ENCODE peak calls at places on chromosome 11, in seven cellular contexts. Q, V, S, D, X, W and F are unnamed samples.

GRCh38 chr11:119696378-119697157 is 32.4 kb downstream of the NECTIN1 start:
- DNase-seq in S (no peak), Q (no peak), D (no peak), W (no peak), V (no peak), X (no peak), F (no peak)

GRCh38 chr11:12222099-12222751 is 111.8 kb downstream of the MICAL2 start:
- DNase-seq in D (no peak), W (no peak), X (peak; percentile 70), Q (no peak), S (no peak), V (no peak), F (no peak)

GRCh38 chr11:27347949-27348879 is 14.8 kb downstream of the CCDC34 start:
- DNase-seq in W (peak; percentile 72), X (no peak), Q (no peak), S (no peak), V (no peak), D (no peak), F (no peak)

GRCh38 chr11:32420937-32421532 is 14.3 kb downstream of the WT1 start:
- DNase-seq in D (no peak), Q (no peak), X (no peak), V (peak; percentile 95), W (no peak), S (peak; percentile 64), F (no peak)

GRCh38 chr11:394034-394857 is at the start of gene PKP3:
- DNase-seq in D (no peak), W (no peak), Q (no peak), X (no peak), S (peak; percentile 69), V (no peak), F (no peak)

GRCh38 chr11:65014146-65014960 is at the start of gene ARL2:
- DNase-seq in X (no peak), V (no peak), W (no peak), S (no peak), D (no peak), Q (peak; percentile 91), F (no peak)

GRCh38 chr11:115298613-115299012 is 205.6 kb downstream of the CADM1 start:
- DNase-seq in W (no peak), V (no peak), D (no peak), S (no peak), X (no peak), Q (no peak), F (no peak)

GRCh38 chr11:43988040-43988793 is 45.8 kb downstream of the C11orf96 start:
- DNase-seq in S (no peak), X (no peak), Q (no peak), D (no peak), W (no peak), V (no peak), F (no peak)

GRCh38 chr11:93542753-93543246 is 391 bp downstream of the SMCO4 start:
- DNase-seq in W (peak; percentile 43), V (no peak), X (peak; percentile 34), S (peak; percentile 29), D (no peak), Q (no peak), F (no peak)

GRCh38 chr11:68454767-68455166 is 5.8 kb upstream of the PPP6R3 start:
- DNase-seq in D (no peak), W (no peak), X (no peak), S (no peak), V (no peak), Q (no peak), F (no peak)

GRCh38 chr11:58771458-58771855 is 39.7 kb upstream of the GLYAT start:
- DNase-seq in W (no peak), Q (no peak), X (no peak), S (no peak), V (no peak), D (no peak), F (no peak)

GRCh38 chr11:33723238-33723881 is 12.9 kb downstream of the CD59 start:
- DNase-seq in X (no peak), S (no peak), D (peak; percentile 80), V (peak; percentile 4), W (no peak), Q (peak; percentile 95), F (no peak)

GRCh38 chr11:99418927-99419707 is 398.4 kb downstream of the CNTN5 start:
- DNase-seq in Q (no peak), D (no peak), V (no peak), S (no peak), W (no peak), X (no peak), F (no peak)

GRCh38 chr11:40292636-40293585 is 1166.5 kb downstream of the LRRC4C start:
- DNase-seq in Q (no peak), S (no peak), D (no peak), W (no peak), X (no peak), V (no peak), F (no peak)

GRCh38 chr11:133238455-133238854 is 293.8 kb downstream of the OPCML start:
- DNase-seq in Q (no peak), D (no peak), W (no peak), S (no peak), X (no peak), V (no peak), F (no peak)

GRCh38 chr11:11882539-11882938 is 40.8 kb downstream of the USP47 start:
- DNase-seq in Q (no peak), S (no peak), D (no peak), V (no peak), X (no peak), W (no peak), F (no peak)